ENCODE peak calls at places on chromosomes 6 and 20, in eight cellular contexts. One of them, this sample, is unnamed.

GRCh38 chr20:23150304-23151007 is 64.3 kb upstream of the CD93 start:
- DNase-seq in OCI-LY7: no peak
- DNase-seq in esophagus squamous epithelium: no peak
- DNase-seq in BE2C: no peak
- DNase-seq in ovary: no peak
- DNase-seq in lower lobe of right lung: no peak
- DNase-seq in AG04450: no peak
- DNase-seq in nephron progenitor cell: no peak
- DNase-seq in this sample: no peak

GRCh38 chr20:17875106-17875980 is 93.3 kb downstream of the SNX5 start:
- DNase-seq in ovary: peak
- DNase-seq in nephron progenitor cell: no peak
- DNase-seq in BE2C: peak
- DNase-seq in OCI-LY7: no peak
- DNase-seq in lower lobe of right lung: peak
- DNase-seq in esophagus squamous epithelium: no peak
- DNase-seq in AG04450: peak
- DNase-seq in this sample: no peak

GRCh38 chr6:28948782-28949486 is 25.1 kb upstream of the TRIM27 start:
- DNase-seq in OCI-LY7: no peak
- DNase-seq in AG04450: no peak
- DNase-seq in nephron progenitor cell: no peak
- DNase-seq in ovary: no peak
- DNase-seq in BE2C: no peak
- DNase-seq in esophagus squamous epithelium: no peak
- DNase-seq in lower lobe of right lung: no peak
- DNase-seq in this sample: no peak

GRCh38 chr20:36924167-36925045 is 27.1 kb downstream of the SAMHD1 start:
- DNase-seq in esophagus squamous epithelium: no peak
- DNase-seq in OCI-LY7: no peak
- DNase-seq in lower lobe of right lung: no peak
- DNase-seq in ovary: no peak
- DNase-seq in BE2C: no peak
- DNase-seq in nephron progenitor cell: no peak
- DNase-seq in AG04450: no peak
- DNase-seq in this sample: no peak

GRCh38 chr6:79813143-79813542 is 134.2 kb downstream of the ELOVL4 start:
- DNase-seq in ovary: no peak
- DNase-seq in BE2C: no peak
- DNase-seq in lower lobe of right lung: no peak
- DNase-seq in esophagus squamous epithelium: no peak
- DNase-seq in AG04450: no peak
- DNase-seq in OCI-LY7: no peak
- DNase-seq in nephron progenitor cell: no peak
- DNase-seq in this sample: no peak

GRCh38 chr20:11432407-11432806 is 485.3 kb upstream of the BTBD3 start:
- DNase-seq in AG04450: peak
- DNase-seq in BE2C: no peak
- DNase-seq in lower lobe of right lung: no peak
- DNase-seq in OCI-LY7: no peak
- DNase-seq in ovary: no peak
- DNase-seq in nephron progenitor cell: no peak
- DNase-seq in esophagus squamous epithelium: no peak
- DNase-seq in this sample: no peak

GRCh38 chr6:154164397-154164796 is 125.4 kb downstream of the OPRM1 start:
- DNase-seq in BE2C: no peak
- DNase-seq in lower lobe of right lung: no peak
- DNase-seq in ovary: peak
- DNase-seq in nephron progenitor cell: peak
- DNase-seq in AG04450: peak
- DNase-seq in esophagus squamous epithelium: no peak
- DNase-seq in OCI-LY7: no peak
- DNase-seq in this sample: no peak

GRCh38 chr6:79604583-79605037 is 26.5 kb upstream of the SH3BGRL2 start:
- DNase-seq in AG04450: peak
- DNase-seq in BE2C: no peak
- DNase-seq in ovary: no peak
- DNase-seq in nephron progenitor cell: no peak
- DNase-seq in OCI-LY7: no peak
- DNase-seq in lower lobe of right lung: no peak
- DNase-seq in esophagus squamous epithelium: no peak
- DNase-seq in this sample: no peak

GRCh38 chr20:44017905-44018683 is 103.4 kb downstream of the TOX2 start:
- DNase-seq in nephron progenitor cell: no peak
- DNase-seq in esophagus squamous epithelium: no peak
- DNase-seq in BE2C: peak
- DNase-seq in AG04450: peak
- DNase-seq in lower lobe of right lung: peak
- DNase-seq in OCI-LY7: no peak
- DNase-seq in ovary: no peak
- DNase-seq in this sample: no peak

GRCh38 chr20:47857994-47858557 is 72.8 kb upstream of the SULF2 start:
- DNase-seq in ovary: peak
- DNase-seq in esophagus squamous epithelium: no peak
- DNase-seq in nephron progenitor cell: no peak
- DNase-seq in OCI-LY7: no peak
- DNase-seq in BE2C: no peak
- DNase-seq in lower lobe of right lung: no peak
- DNase-seq in AG04450: no peak
- DNase-seq in this sample: no peak

GRCh38 chr6:24923885-24924401 is 11.8 kb downstream of the RIPOR2 start:
- DNase-seq in AG04450: no peak
- DNase-seq in ovary: no peak
- DNase-seq in OCI-LY7: no peak
- DNase-seq in esophagus squamous epithelium: no peak
- DNase-seq in nephron progenitor cell: no peak
- DNase-seq in lower lobe of right lung: no peak
- DNase-seq in BE2C: no peak
- DNase-seq in this sample: no peak

GRCh38 chr20:51596656-51597388 is 54.3 kb upstream of the NFATC2 start:
- DNase-seq in BE2C: no peak
- DNase-seq in lower lobe of right lung: no peak
- DNase-seq in nephron progenitor cell: no peak
- DNase-seq in OCI-LY7: no peak
- DNase-seq in esophagus squamous epithelium: no peak
- DNase-seq in ovary: no peak
- DNase-seq in AG04450: no peak
- DNase-seq in this sample: no peak

GRCh38 chr6:47180633-47181032 is 129.1 kb downstream of the TNFRSF21 start:
- DNase-seq in BE2C: peak
- DNase-seq in ovary: no peak
- DNase-seq in nephron progenitor cell: no peak
- DNase-seq in AG04450: no peak
- DNase-seq in OCI-LY7: no peak
- DNase-seq in esophagus squamous epithelium: no peak
- DNase-seq in lower lobe of right lung: no peak
- DNase-seq in this sample: no peak

GRCh38 chr20:44961868-44962267 is 1.7 kb upstream of the TOMM34 start:
- DNase-seq in esophagus squamous epithelium: no peak
- DNase-seq in BE2C: peak
- DNase-seq in lower lobe of right lung: no peak
- DNase-seq in nephron progenitor cell: no peak
- DNase-seq in OCI-LY7: no peak
- DNase-seq in AG04450: no peak
- DNase-seq in ovary: no peak
- DNase-seq in this sample: no peak

GRCh38 chr6:133169901-133170300 is 71.3 kb upstream of the EYA4 start:
- DNase-seq in OCI-LY7: no peak
- DNase-seq in esophagus squamous epithelium: no peak
- DNase-seq in ovary: no peak
- DNase-seq in BE2C: no peak
- DNase-seq in nephron progenitor cell: no peak
- DNase-seq in AG04450: no peak
- DNase-seq in lower lobe of right lung: no peak
- DNase-seq in this sample: no peak

GRCh38 chr20:38547288-38547825 is 33.6 kb upstream of the ADIG start:
- DNase-seq in OCI-LY7: no peak
- DNase-seq in nephron progenitor cell: no peak
- DNase-seq in lower lobe of right lung: no peak
- DNase-seq in AG04450: no peak
- DNase-seq in esophagus squamous epithelium: no peak
- DNase-seq in BE2C: no peak
- DNase-seq in ovary: no peak
- DNase-seq in this sample: no peak

GRCh38 chr6:131387706-131388455 is 185.1 kb upstream of the ARG1 start:
- DNase-seq in OCI-LY7: no peak
- DNase-seq in BE2C: no peak
- DNase-seq in ovary: no peak
- DNase-seq in AG04450: no peak
- DNase-seq in esophagus squamous epithelium: no peak
- DNase-seq in lower lobe of right lung: no peak
- DNase-seq in nephron progenitor cell: no peak
- DNase-seq in this sample: no peak

GRCh38 chr6:8828376-8828775 is 393.0 kb upstream of the SLC35B3 start:
- DNase-seq in nephron progenitor cell: no peak
- DNase-seq in lower lobe of right lung: no peak
- DNase-seq in esophagus squamous epithelium: no peak
- DNase-seq in AG04450: no peak
- DNase-seq in OCI-LY7: no peak
- DNase-seq in ovary: no peak
- DNase-seq in BE2C: no peak
- DNase-seq in this sample: no peak
- TF ChIP-seq CTCF in nephron progenitor cell: no peak
- TF ChIP-seq CTCF in lower lobe of right lung: no peak
- TF ChIP-seq CTCF in esophagus squamous epithelium: no peak
- TF ChIP-seq CTCF in AG04450: no peak
- TF ChIP-seq CTCF in OCI-LY7: no peak
- TF ChIP-seq CTCF in ovary: no peak
- TF ChIP-seq CTCF in BE2C: no peak
- TF ChIP-seq CTCF in this sample: no peak

GRCh38 chr6:31473780-31474725 is 23.9 kb upstream of the MICB start:
- DNase-seq in BE2C: no peak
- DNase-seq in OCI-LY7: no peak
- DNase-seq in lower lobe of right lung: no peak
- DNase-seq in esophagus squamous epithelium: no peak
- DNase-seq in AG04450: no peak
- DNase-seq in ovary: no peak
- DNase-seq in nephron progenitor cell: no peak
- DNase-seq in this sample: no peak

GRCh38 chr6:31473244-31473643 is 24.7 kb upstream of the MICB start:
- DNase-seq in ovary: no peak
- DNase-seq in esophagus squamous epithelium: no peak
- DNase-seq in nephron progenitor cell: no peak
- DNase-seq in lower lobe of right lung: no peak
- DNase-seq in OCI-LY7: no peak
- DNase-seq in AG04450: no peak
- DNase-seq in BE2C: no peak
- DNase-seq in this sample: no peak

GRCh38 chr6:31472259-31472658 is 25.7 kb upstream of the MICB start:
- DNase-seq in esophagus squamous epithelium: no peak
- DNase-seq in lower lobe of right lung: no peak
- DNase-seq in OCI-LY7: no peak
- DNase-seq in AG04450: no peak
- DNase-seq in nephron progenitor cell: no peak
- DNase-seq in BE2C: no peak
- DNase-seq in ovary: no peak
- DNase-seq in this sample: no peak

GRCh38 chr6:31476515-31477139 is 21.3 kb upstream of the MICB start:
- DNase-seq in lower lobe of right lung: no peak
- DNase-seq in BE2C: no peak
- DNase-seq in esophagus squamous epithelium: no peak
- DNase-seq in OCI-LY7: peak
- DNase-seq in AG04450: no peak
- DNase-seq in ovary: no peak
- DNase-seq in nephron progenitor cell: no peak
- DNase-seq in this sample: no peak

DNA sequence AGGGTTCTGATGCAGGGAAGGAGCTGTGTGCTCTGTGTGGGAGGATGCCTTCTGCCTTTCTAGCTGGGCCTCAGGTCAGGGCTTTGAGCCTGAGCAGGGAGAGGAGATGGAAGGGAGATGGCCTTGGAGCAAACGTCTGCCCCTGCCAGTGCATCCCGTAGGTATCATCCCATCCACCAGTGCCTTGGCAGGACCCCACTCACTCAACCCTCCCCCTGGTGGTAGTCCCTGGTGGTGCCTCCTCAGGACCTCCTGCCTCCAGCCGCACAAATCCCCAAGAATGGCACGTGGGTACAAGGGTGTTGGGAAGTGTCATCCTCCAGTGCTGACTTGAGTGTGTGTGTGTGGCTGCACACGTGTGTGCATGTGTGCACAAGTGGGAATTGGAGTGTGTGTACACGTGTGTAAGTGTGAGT is 23.1 kb upstream of the MICB start:
- DNase-seq in lower lobe of right lung: no peak
- DNase-seq in esophagus squamous epithelium: no peak
- DNase-seq in OCI-LY7: no peak
- DNase-seq in ovary: no peak
- DNase-seq in BE2C: peak
- DNase-seq in AG04450: no peak
- DNase-seq in nephron progenitor cell: peak
- DNase-seq in this sample: no peak
- TF ChIP-seq CTCF in lower lobe of right lung: peak
- TF ChIP-seq CTCF in esophagus squamous epithelium: no peak
- TF ChIP-seq CTCF in OCI-LY7: peak
- TF ChIP-seq CTCF in ovary: no peak
- TF ChIP-seq CTCF in BE2C: peak
- TF ChIP-seq CTCF in AG04450: peak
- TF ChIP-seq CTCF in nephron progenitor cell: peak
- TF ChIP-seq CTCF in this sample: peak

GRCh38 chr20:34579191-34579661 is 20.7 kb downstream of the MAP1LC3A start:
- DNase-seq in nephron progenitor cell: no peak
- DNase-seq in ovary: no peak
- DNase-seq in BE2C: peak
- DNase-seq in lower lobe of right lung: no peak
- DNase-seq in esophagus squamous epithelium: no peak
- DNase-seq in AG04450: no peak
- DNase-seq in OCI-LY7: no peak
- DNase-seq in this sample: no peak
- TF ChIP-seq CTCF in nephron progenitor cell: no peak
- TF ChIP-seq CTCF in ovary: no peak
- TF ChIP-seq CTCF in BE2C: peak
- TF ChIP-seq CTCF in lower lobe of right lung: peak
- TF ChIP-seq CTCF in esophagus squamous epithelium: peak
- TF ChIP-seq CTCF in AG04450: peak
- TF ChIP-seq CTCF in OCI-LY7: no peak
- TF ChIP-seq CTCF in this sample: no peak

DNA sequence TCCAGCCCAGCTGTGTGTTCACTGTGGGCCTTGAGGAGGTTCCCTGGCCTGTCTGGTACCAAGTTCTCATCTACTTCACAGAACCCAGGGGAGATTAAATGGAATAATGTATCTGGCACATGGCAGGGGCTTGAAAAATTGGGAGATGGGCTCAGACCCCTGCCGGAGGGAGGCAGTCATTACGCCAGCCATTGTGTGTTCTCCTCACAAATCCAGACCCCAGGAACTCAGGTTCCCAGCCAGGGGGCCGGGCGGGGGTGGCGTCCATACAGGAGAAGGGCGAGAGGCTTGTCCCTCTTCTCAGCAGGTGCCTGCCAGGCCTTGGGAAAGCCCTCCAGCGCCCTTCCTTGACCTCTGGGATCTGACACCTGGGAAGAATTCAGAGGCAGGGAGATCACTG is 8.1 kb downstream of the NOL4L start:
- DNase-seq in lower lobe of right lung: no peak
- DNase-seq in esophagus squamous epithelium: no peak
- DNase-seq in AG04450: no peak
- DNase-seq in BE2C: no peak
- DNase-seq in OCI-LY7: no peak
- DNase-seq in ovary: no peak
- DNase-seq in nephron progenitor cell: no peak
- DNase-seq in this sample: no peak
- TF ChIP-seq CTCF in lower lobe of right lung: no peak
- TF ChIP-seq CTCF in esophagus squamous epithelium: no peak
- TF ChIP-seq CTCF in AG04450: peak
- TF ChIP-seq CTCF in BE2C: peak
- TF ChIP-seq CTCF in OCI-LY7: no peak
- TF ChIP-seq CTCF in ovary: no peak
- TF ChIP-seq CTCF in nephron progenitor cell: peak
- TF ChIP-seq CTCF in this sample: peak

GRCh38 chr6:31771992-31772358 is 5.2 kb downstream of the VWA7 start:
- DNase-seq in ovary: no peak
- DNase-seq in BE2C: no peak
- DNase-seq in AG04450: no peak
- DNase-seq in lower lobe of right lung: no peak
- DNase-seq in OCI-LY7: no peak
- DNase-seq in esophagus squamous epithelium: no peak
- DNase-seq in nephron progenitor cell: no peak
- DNase-seq in this sample: no peak
- TF ChIP-seq CTCF in ovary: no peak
- TF ChIP-seq CTCF in BE2C: no peak
- TF ChIP-seq CTCF in AG04450: no peak
- TF ChIP-seq CTCF in lower lobe of right lung: no peak
- TF ChIP-seq CTCF in OCI-LY7: no peak
- TF ChIP-seq CTCF in esophagus squamous epithelium: no peak
- TF ChIP-seq CTCF in nephron progenitor cell: no peak
- TF ChIP-seq CTCF in this sample: no peak

This sample was measured in glutamatergic neuron.